ENCODE peak calls at places on chromosomes 2 and 18, in ten cellular contexts. G, K, A, C, H, D, Y, M, T and X are unnamed samples.

GRCh38 chr2:15945909-15946705 is 5.8 kb downstream of the MYCN start:
- DNase-seq in G (no peak), K (no peak), A (no peak), C (no peak), H (no peak), D (no peak), Y (no peak), M (no peak), T (no peak), X (no peak)

GRCh38 chr2:136118819-136119716 is 1.1 kb upstream of the CXCR4 start:
- DNase-seq in G (no peak), K (no peak), A (no peak), C (no peak), H (peak), D (no peak), Y (peak), M (peak), T (no peak), X (peak)

GRCh38 chr2:218927876-218928275 is 31.6 kb upstream of the CDK5R2 start:
- DNase-seq in G (no peak), K (no peak), A (no peak), C (no peak), H (no peak), D (no peak), Y (no peak), M (no peak), T (no peak), X (no peak)

GRCh38 chr2:219155054-219155644 is 5.5 kb downstream of the NHEJ1 start:
- DNase-seq in G (peak), K (peak), A (peak), C (no peak), H (no peak), D (peak), Y (peak), M (peak), T (no peak), X (no peak)

GRCh38 chr2:50492452-50492851 is 539.5 kb downstream of the NRXN1 start:
- DNase-seq in G (peak), K (peak), A (peak), C (peak), H (no peak), D (peak), Y (peak), M (peak), T (no peak), X (peak)

GRCh38 chr2:71796174-71796592 is 342.8 kb downstream of the DYSF start:
- DNase-seq in G (peak), K (peak), A (peak), C (no peak), H (no peak), D (no peak), Y (no peak), M (no peak), T (no peak), X (peak)

GRCh38 chr2:218301176-218301819 is 9.0 kb upstream of the TMBIM1 start:
- DNase-seq in G (peak), K (peak), A (peak), C (peak), H (peak), D (peak), Y (peak), M (peak), T (peak), X (peak)

GRCh38 chr2:188734688-188735087 is 239.5 kb upstream of the COL3A1 start:
- DNase-seq in G (no peak), K (no peak), A (no peak), C (no peak), H (no peak), D (peak), Y (no peak), M (no peak), T (no peak), X (no peak)

GRCh38 chr2:27027211-27027651 is 5.5 kb upstream of the TMEM214 start:
- DNase-seq in G (no peak), K (no peak), A (no peak), C (no peak), H (no peak), D (no peak), Y (no peak), M (no peak), T (no peak), X (no peak)

GRCh38 chr2:136863874-136864273 is 98.5 kb downstream of the THSD7B start:
- DNase-seq in G (no peak), K (no peak), A (no peak), C (no peak), H (no peak), D (no peak), Y (no peak), M (no peak), T (no peak), X (no peak)

GRCh38 chr18:80197490-80197889 is 49.8 kb downstream of the PARD6G start:
- DNase-seq in G (no peak), K (no peak), A (peak), C (no peak), H (no peak), D (no peak), Y (no peak), M (no peak), T (no peak), X (no peak)

GRCh38 chr18:45503988-45504387 is 111.3 kb upstream of the SLC14A2 start:
- DNase-seq in G (no peak), K (no peak), A (peak), C (no peak), H (no peak), D (peak), Y (no peak), M (no peak), T (no peak), X (no peak)

GRCh38 chr2:33371304-33372090 is 105.0 kb upstream of the RASGRP3 start:
- DNase-seq in G (no peak), K (no peak), A (no peak), C (no peak), H (no peak), D (no peak), Y (no peak), M (no peak), T (no peak), X (no peak)

GRCh38 chr2:12702661-12703121 is 14.0 kb upstream of the TRIB2 start:
- DNase-seq in G (peak), K (peak), A (peak), C (no peak), H (no peak), D (peak), Y (no peak), M (no peak), T (peak), X (no peak)

GRCh38 chr18:62131305-62131909 is 55.4 kb downstream of the PIGN start:
- DNase-seq in G (peak), K (peak), A (peak), C (no peak), H (peak), D (peak), Y (peak), M (peak), T (peak), X (peak)

DNA sequence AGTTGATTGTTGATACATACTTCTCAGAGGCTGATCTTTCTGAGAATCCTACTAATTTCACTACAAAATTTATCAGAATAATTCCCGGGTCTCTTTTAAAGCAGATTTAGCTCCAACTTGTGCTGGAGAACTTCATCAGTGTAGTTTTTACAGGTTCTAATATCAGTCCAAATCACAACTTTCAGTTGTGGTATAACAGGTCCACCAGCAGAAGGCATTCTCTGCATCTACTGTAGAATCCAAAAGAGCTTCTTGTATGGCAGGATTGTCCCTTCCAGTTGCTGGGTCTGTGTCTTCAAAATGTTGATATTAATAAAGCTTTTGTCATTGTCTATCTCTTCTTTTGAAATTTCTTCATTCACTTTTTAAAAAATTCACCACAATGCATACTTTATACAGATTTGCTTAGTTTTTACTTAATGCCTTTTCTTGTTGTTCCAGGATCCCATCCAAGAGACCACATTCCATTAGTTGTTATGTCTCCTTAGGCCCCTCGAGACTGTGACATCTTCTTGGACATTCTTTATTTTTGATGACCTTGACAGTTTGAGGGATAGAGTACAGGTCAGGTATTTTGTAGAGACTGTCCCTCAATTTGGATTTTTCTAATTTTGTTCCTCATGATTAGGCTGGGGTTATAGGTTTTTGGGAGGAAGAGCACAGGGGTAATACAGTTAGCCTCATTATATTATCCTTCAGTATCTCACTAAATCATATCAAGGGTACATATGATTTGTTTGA is 490.5 kb upstream of the MEX3C start:
- DNase-seq in G (no peak), K (no peak), A (no peak), C (no peak), H (no peak), D (no peak), Y (no peak), M (no peak), T (no peak), X (no peak)
- TF ChIP-seq CTCF in G (no peak), K (no peak), A (no peak), C (no peak), H (no peak), D (no peak), Y (no peak), M (no peak), T (no peak), X (no peak)

GRCh38 chr2:172094319-172095145 is 8.2 kb downstream of the DLX2 start:
- DNase-seq in G (peak), K (peak), A (no peak), C (no peak), H (no peak), D (no peak), Y (peak), M (no peak), T (no peak), X (peak)

GRCh38 chr2:172095905-172096660 is 6.6 kb downstream of the DLX2 start:
- DNase-seq in G (peak), K (peak), A (no peak), C (no peak), H (no peak), D (no peak), Y (peak), M (no peak), T (no peak), X (no peak)

GRCh38 chr2:172093416-172094318 is 8.4 kb downstream of the DLX1 start:
- DNase-seq in G (no peak), K (no peak), A (no peak), C (no peak), H (no peak), D (no peak), Y (peak), M (no peak), T (no peak), X (no peak)

GRCh38 chr2:172096661-172097547 is 5.8 kb downstream of the DLX2 start:
- DNase-seq in G (peak), K (peak), A (peak), C (no peak), H (no peak), D (no peak), Y (peak), M (no peak), T (no peak), X (peak)

GRCh38 chr2:172095146-172095904 is 7.4 kb downstream of the DLX2 start:
- DNase-seq in G (peak), K (peak), A (peak), C (no peak), H (no peak), D (peak), Y (peak), M (peak), T (peak), X (peak)
- TF ChIP-seq CTCF in G (no peak), K (no peak), A (no peak), C (no peak), H (no peak), D (no peak), Y (no peak), M (no peak), T (no peak), X (no peak)

DNA sequence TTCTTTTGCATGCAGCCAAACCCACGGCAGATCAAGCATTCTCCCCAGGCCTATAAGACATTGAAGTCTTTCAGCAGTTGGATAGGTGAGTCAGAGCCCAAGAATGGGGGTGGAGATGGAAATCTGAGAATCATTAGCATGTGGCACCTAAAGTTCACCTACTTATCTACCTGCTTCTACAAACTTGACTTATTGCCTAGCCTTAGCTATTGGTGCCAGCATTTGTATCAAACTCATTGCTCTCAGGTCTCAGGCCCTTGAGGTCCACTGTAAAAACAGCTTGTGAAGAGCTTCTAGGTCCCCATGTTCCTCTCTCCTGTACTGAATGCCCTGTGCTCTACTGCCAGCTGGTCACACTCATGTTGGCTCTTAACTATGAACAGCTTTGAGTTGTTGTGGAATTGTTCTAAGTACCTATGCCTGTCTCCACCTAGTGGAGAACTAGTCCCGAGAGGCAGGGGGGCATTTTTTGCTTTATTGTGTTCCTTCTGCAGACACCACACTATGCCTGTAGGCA is 278.4 kb upstream of the SPRED2 start:
- DNase-seq in G (peak), K (peak), A (peak), C (no peak), H (no peak), D (peak), Y (peak), M (peak), T (no peak), X (no peak)
- TF ChIP-seq CTCF in G (peak), K (peak), A (peak), C (peak), H (no peak), D (peak), Y (peak), M (no peak), T (no peak), X (no peak)

DNA sequence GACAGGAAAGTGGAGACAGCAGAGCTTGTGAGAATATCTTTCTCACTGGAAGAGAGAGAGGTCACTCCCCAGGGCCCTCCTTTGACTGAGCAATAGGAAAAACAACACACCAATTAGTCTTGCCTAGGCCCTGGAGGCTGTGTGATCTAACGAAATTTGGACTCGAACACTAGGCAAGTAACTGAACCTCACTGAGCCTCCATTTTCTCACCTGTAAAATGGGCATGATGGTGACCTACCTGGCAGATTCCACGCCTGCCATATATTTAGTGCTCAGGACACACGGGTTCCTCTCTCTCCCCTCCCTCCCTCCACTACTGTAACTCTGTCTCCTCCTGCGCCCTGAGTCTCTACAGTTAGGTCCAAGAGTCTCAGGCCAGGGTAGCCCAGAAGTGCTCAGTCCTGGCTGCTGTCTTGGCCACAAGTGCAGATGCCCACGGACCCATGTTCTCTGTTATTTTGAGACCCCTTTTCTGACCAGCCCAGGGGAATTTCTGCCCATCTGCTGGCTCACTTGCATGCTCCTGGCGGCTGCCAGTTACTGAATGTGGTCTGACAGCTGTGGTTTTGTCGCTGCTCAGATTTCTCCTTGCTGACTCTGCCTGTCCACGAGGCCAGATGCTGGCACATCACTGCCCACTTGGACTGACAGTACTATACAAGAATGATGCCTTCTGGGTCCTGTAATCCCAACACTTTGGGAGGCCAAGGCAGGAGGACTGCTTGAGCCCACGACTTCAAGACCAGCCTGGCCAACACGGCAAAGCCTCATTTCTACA is 9.6 kb upstream of the GIGYF2 start:
- DNase-seq in G (no peak), K (no peak), A (no peak), C (no peak), H (no peak), D (no peak), Y (no peak), M (no peak), T (no peak), X (peak)
- TF ChIP-seq CTCF in G (no peak), K (no peak), A (no peak), C (no peak), H (no peak), D (no peak), Y (no peak), M (no peak), T (no peak), X (no peak)

GRCh38 chr2:8229546-8229986 is 452.3 kb upstream of the ID2 start:
- DNase-seq in G (peak), K (peak), A (peak), C (peak), H (peak), D (peak), Y (peak), M (peak), T (peak), X (no peak)
- TF ChIP-seq CTCF in G (no peak), K (peak), A (peak), C (no peak), H (no peak), D (no peak), Y (no peak), M (no peak), T (no peak), X (no peak)

GRCh38 chr18:74281639-74282358 is 10.0 kb downstream of the CYB5A start:
- DNase-seq in G (no peak), K (peak), A (no peak), C (no peak), H (no peak), D (peak), Y (no peak), M (no peak), T (no peak), X (no peak)
- TF ChIP-seq CTCF in G (no peak), K (no peak), A (no peak), C (no peak), H (no peak), D (no peak), Y (no peak), M (no peak), T (no peak), X (no peak)

DNA sequence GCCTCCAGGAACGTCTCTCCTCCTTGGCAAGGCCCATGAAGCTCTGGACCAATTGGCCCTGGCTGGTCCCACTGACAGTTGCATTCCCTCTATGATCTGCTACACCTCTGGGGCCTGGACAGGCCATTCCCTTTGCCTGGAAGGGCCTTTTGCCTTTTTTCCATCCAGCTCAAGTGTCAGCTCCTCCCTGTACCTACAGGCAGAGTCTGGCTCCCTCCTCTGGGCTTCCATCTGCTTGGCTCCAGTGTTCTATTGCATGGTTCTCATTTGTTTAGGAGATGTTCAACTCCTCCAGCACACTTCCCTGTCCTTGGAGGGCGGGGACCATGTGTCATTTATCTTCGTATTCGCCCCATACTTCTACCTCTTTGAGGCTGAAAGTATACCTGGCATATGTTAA is 61.1 kb downstream of the PRKCE start:
- DNase-seq in G (no peak), K (no peak), A (no peak), C (no peak), H (no peak), D (no peak), Y (no peak), M (no peak), T (no peak), X (no peak)
- TF ChIP-seq CTCF in G (no peak), K (no peak), A (peak), C (no peak), H (no peak), D (no peak), Y (peak), M (no peak), T (no peak), X (no peak)

GRCh38 chr18:34643982-34644381 is 66.1 kb upstream of the DTNA start:
- DNase-seq in G (no peak), K (peak), A (peak), C (no peak), H (no peak), D (peak), Y (no peak), M (no peak), T (no peak), X (no peak)
- TF ChIP-seq CTCF in G (no peak), K (no peak), A (peak), C (no peak), H (no peak), D (peak), Y (no peak), M (no peak), T (peak), X (no peak)